ENCODE peak calls at places on chromosomes 13 and 19, in eight cellular contexts. Y is K562, E is H1, J is GM12878, P is HCT116, O is endothelial cell of umbilical vein, W is HepG2, B is SK-N-SH. A is an unnamed sample.

GRCh38 chr13:106814389-106814903 is 246.5 kb upstream of the ARGLU1 start:
- DNase-seq in W (no peak), Y (no peak), J (no peak), O (no peak), P (no peak), B (no peak), E (no peak), A (no peak)

GRCh38 chr13:26246154-26246553 is 7.8 kb upstream of the CDK8 start:
- DNase-seq in E (no peak), J (no peak), Y (peak; percentile 37), W (peak; percentile 59), O (no peak), P (no peak), B (no peak), A (no peak)

GRCh38 chr19:45935267-45935666 is 20.7 kb upstream of the NANOS2 start:
- DNase-seq in Y (no peak), W (no peak), J (no peak), E (no peak), O (no peak), B (no peak), P (no peak), A (peak; percentile 55)

GRCh38 chr19:10784257-10784656 is 51.8 kb downstream of the TMED1 start:
- DNase-seq in P (no peak), Y (no peak), J (no peak), B (no peak), W (no peak), E (no peak), O (no peak), A (no peak)

GRCh38 chr19:48654299-48655059 is 8.5 kb upstream of the CA11 start:
- DNase-seq in O (no peak), J (no peak), P (no peak), E (no peak), B (peak; percentile 74), W (no peak), Y (peak; percentile 57), A (no peak)

GRCh38 chr13:42875448-42876269 is 94.3 kb downstream of the FAM216B start:
- DNase-seq in Y (no peak), E (no peak), W (no peak), O (peak; percentile 31), B (peak; percentile 35), P (no peak), J (no peak), A (peak; percentile 91)

GRCh38 chr19:23822735-23823134 is 64.0 kb upstream of the ZNF681 start:
- DNase-seq in W (no peak), B (no peak), E (no peak), O (no peak), P (no peak), J (no peak), Y (no peak), A (no peak)

GRCh38 chr19:38700933-38701454 is 43.3 kb downstream of the CAPN12 start:
- DNase-seq in B (no peak), W (peak; percentile 85), O (no peak), J (no peak), P (no peak), E (no peak), Y (no peak), A (no peak)

GRCh38 chr19:41910992-41911888 is 17.0 kb downstream of the ERFL start:
- DNase-seq in P (no peak), O (no peak), E (no peak), Y (no peak), B (no peak), W (no peak), J (no peak), A (no peak)

GRCh38 chr13:109146912-109147624 is 517.7 kb downstream of the MYO16 start:
- DNase-seq in Y (no peak), B (peak; percentile 45), J (no peak), W (no peak), P (peak; percentile 67), O (peak; percentile 83), E (no peak), A (no peak)

GRCh38 chr19:31071157-31071855 is 277.9 kb downstream of the TSHZ3 start:
- DNase-seq in E (no peak), J (no peak), P (no peak), O (no peak), Y (no peak), B (no peak), W (no peak), A (peak; percentile 9)

GRCh38 chr13:110592670-110593069 is 22.7 kb upstream of the NAXD start:
- DNase-seq in P (no peak), O (no peak), B (no peak), Y (no peak), W (no peak), E (no peak), J (no peak), A (no peak)

GRCh38 chr13:46614582-46614981 is 61.6 kb downstream of the LRCH1 start:
- DNase-seq in Y (no peak), P (no peak), W (no peak), B (no peak), E (no peak), O (peak; percentile 52), J (no peak), A (no peak)

GRCh38 chr13:27665333-27665732 is 43.6 kb downstream of the POLR1D start:
- DNase-seq in J (no peak), B (no peak), W (no peak), O (no peak), E (no peak), P (no peak), Y (no peak), A (peak; percentile 69)
- TF ChIP-seq CTCF in J (no peak), B (peak; percentile 38), W (no peak), O (no peak), E (peak; percentile 43), P (peak; percentile 27), Y (no peak), A (peak; percentile 55)

GRCh38 chr19:7521551-7522071 is 813 bp upstream of the MCOLN1 start:
- DNase-seq in P (no peak), W (no peak), O (no peak), E (no peak), J (no peak), B (no peak), Y (no peak), A (peak; percentile 41)

GRCh38 chr19:7522923-7523667 is 671 bp downstream of the MCOLN1 start:
- DNase-seq in B (peak; percentile 44), J (no peak), Y (no peak), O (no peak), W (peak; percentile 17), P (no peak), E (no peak), A (no peak)

GRCh38 chr19:7519411-7520130 is 2.9 kb upstream of the MCOLN1 start:
- DNase-seq in J (no peak), Y (no peak), O (no peak), W (no peak), B (no peak), E (no peak), P (no peak), A (no peak)

GRCh38 chr19:7522072-7522922 is at the start of gene MCOLN1:
- DNase-seq in B (peak; percentile 100), E (peak; percentile 99), P (peak; percentile 90), J (peak; percentile 91), Y (peak; percentile 99), O (peak; percentile 97), W (peak; percentile 91), A (peak; percentile 99)

GRCh38 chr19:7520131-7521051 is 2.0 kb upstream of the MCOLN1 start:
- DNase-seq in O (no peak), Y (no peak), J (no peak), W (no peak), E (no peak), B (no peak), P (no peak), A (no peak)
- TF ChIP-seq POLR2AphosphoS5 in O (no peak), Y (no peak), J (no peak), W (no peak), E (no peak), B (no peak), P (no peak), A (no peak)

DNA sequence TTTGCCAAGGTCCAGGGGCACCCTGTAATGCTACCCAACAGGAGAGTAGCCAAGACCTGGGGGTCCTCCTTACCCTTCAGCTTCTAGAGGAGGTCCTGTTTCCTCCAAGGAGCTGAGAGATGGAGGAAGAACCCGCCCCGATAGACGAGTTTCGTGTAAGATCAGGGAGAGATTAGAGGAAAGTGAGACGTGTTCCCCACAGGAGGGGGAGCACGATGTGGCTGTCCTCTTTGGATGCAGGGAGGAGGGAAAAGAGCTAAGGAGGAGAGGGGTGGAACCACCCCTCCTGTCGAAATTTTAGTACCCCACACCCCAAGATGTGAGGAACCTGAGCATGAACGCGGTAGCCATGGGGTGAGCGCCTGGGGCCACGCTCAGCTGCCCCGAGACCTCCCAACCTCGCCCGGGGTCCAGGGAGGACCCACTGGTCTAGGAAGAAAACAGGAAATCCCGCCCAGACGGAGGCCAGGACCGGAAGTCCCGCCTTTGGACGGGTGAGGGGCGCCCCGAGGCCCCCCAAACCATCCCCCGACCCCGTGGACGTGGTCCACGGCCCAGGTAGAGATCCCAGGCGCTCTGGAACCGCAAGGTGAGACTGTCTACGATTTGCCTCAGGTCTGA is 1.2 kb downstream of the AKT1S1 start:
- DNase-seq in P (no peak), B (peak; percentile 82), O (peak; percentile 72), E (peak; percentile 76), Y (peak; percentile 76), J (no peak), W (peak; percentile 51), A (peak; percentile 83)
- H2AFZ ChIP-seq in P (no peak overlapping the region), B (peak overlapping the region; percentile 83), O (peak overlapping the region; percentile 39), E (no peak overlapping the region), Y (peak overlapping the region; percentile 85), J (peak overlapping the region; percentile 70), W (no peak overlapping the region), A (no peak overlapping the region)

DNA sequence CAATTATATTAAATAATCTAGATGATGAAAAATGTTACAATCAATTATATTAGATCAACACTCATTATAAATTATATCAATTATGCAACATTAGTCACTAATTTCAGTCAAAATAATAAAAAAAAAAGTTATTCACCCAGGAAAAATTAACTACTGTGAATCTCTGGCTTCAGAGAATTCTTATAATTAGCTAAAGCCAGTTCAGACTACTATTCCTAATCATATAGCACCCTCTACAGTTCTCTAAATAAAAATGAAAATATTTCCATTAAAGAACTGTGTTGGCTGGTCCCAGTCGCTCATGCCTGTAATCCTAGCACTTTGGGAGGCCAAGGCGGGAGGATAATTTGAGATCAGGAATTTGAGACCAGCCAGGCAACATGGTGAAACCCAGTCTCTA is 33.0 kb downstream of the XPO4 start:
- DNase-seq in J (no peak), W (no peak), Y (no peak), O (peak; percentile 30), B (peak; percentile 6), E (no peak), P (no peak), A (no peak)
- TF ChIP-seq CTCF in J (no peak), W (no peak), Y (no peak), O (no peak), B (peak; percentile 57), E (no peak), P (no peak), A (no peak)

GRCh38 chr19:47309608-47310007 is at the start of gene C5AR1:
- DNase-seq in J (no peak), O (no peak), E (no peak), P (no peak), Y (no peak), B (no peak), W (no peak), A (no peak)
- TF ChIP-seq POLR2AphosphoS5 in J (no peak), O (no peak), E (no peak), P (no peak), Y (no peak), B (no peak), W (no peak), A (no peak)

A was measured in GM23338.